ENCODE peak calls at places on chromosomes 1 and 21, in nine cellular contexts. G, U, D, N, R, F, P, Y and Z are unnamed samples.

GRCh38 chr1:170200665-170201397 is 55.1 kb downstream of the NTMT2 start:
- DNase-seq in G (no peak), U (no peak), D (no peak), N (no peak), R (no peak), F (no peak), P (no peak), Y (no peak), Z (no peak)

GRCh38 chr1:30525980-30526651 is 197.3 kb downstream of the MATN1 start:
- DNase-seq in G (peak), U (peak), D (no peak), N (peak), R (peak), F (no peak), P (peak), Y (no peak), Z (no peak)

GRCh38 chr1:29033829-29034466 is 89.8 kb downstream of the TMEM200B start:
- DNase-seq in G (no peak), U (peak), D (peak), N (no peak), R (peak), F (peak), P (no peak), Y (peak), Z (peak)

GRCh38 chr1:235304549-235305451 is 23.2 kb downstream of the ARID4B start:
- DNase-seq in G (no peak), U (peak), D (no peak), N (no peak), R (peak), F (no peak), P (no peak), Y (peak), Z (peak)

GRCh38 chr1:96837817-96838216 is 116.2 kb downstream of the PTBP2 start:
- DNase-seq in G (no peak), U (no peak), D (no peak), N (no peak), R (peak), F (no peak), P (no peak), Y (no peak), Z (no peak)

GRCh38 chr1:39378377-39378776 is 113.1 kb upstream of the BMP8A start:
- DNase-seq in G (no peak), U (no peak), D (no peak), N (no peak), R (peak), F (no peak), P (no peak), Y (no peak), Z (peak)

GRCh38 chr1:199029855-199030254 is 391.0 kb downstream of the PTPRC start:
- DNase-seq in G (no peak), U (peak), D (no peak), N (no peak), R (no peak), F (no peak), P (no peak), Y (peak), Z (no peak)

GRCh38 chr1:70333245-70333644 is 21.3 kb downstream of the ANKRD13C start:
- DNase-seq in G (no peak), U (no peak), D (no peak), N (no peak), R (peak), F (no peak), P (no peak), Y (no peak), Z (no peak)

GRCh38 chr1:38151399-38151798 is 104.8 kb upstream of the POU3F1 start:
- DNase-seq in G (no peak), U (no peak), D (no peak), N (no peak), R (no peak), F (peak), P (no peak), Y (no peak), Z (peak)

GRCh38 chr1:236394016-236394481 is at the start of gene EDARADD:
- DNase-seq in G (no peak), U (peak), D (no peak), N (no peak), R (peak), F (no peak), P (peak), Y (no peak), Z (no peak)

GRCh38 chr21:44598031-44598430 is 2.4 kb upstream of the KRTAP10-7 start:
- DNase-seq in G (no peak), U (peak), D (no peak), N (no peak), R (peak), F (no peak), P (no peak), Y (no peak), Z (no peak)

GRCh38 chr1:17802945-17803344 is 47.8 kb downstream of the ACTL8 start:
- DNase-seq in G (no peak), U (no peak), D (no peak), N (no peak), R (no peak), F (no peak), P (no peak), Y (no peak), Z (no peak)

GRCh38 chr1:206503591-206504362 is 3.6 kb upstream of the RASSF5 start:
- DNase-seq in G (peak), U (peak), D (no peak), N (peak), R (no peak), F (no peak), P (no peak), Y (peak), Z (no peak)

GRCh38 chr1:190084552-190084951 is 393.1 kb downstream of the BRINP3 start:
- DNase-seq in G (no peak), U (no peak), D (no peak), N (no peak), R (peak), F (no peak), P (no peak), Y (no peak), Z (no peak)

GRCh38 chr1:2230781-2231666 is 2.9 kb downstream of the SKI start:
- DNase-seq in G (no peak), U (no peak), D (no peak), N (no peak), R (no peak), F (no peak), P (no peak), Y (peak), Z (no peak)

GRCh38 chr21:32653326-32653901 is 41.2 kb upstream of the CFAP298 start:
- DNase-seq in G (no peak), U (no peak), D (peak), N (no peak), R (peak), F (no peak), P (no peak), Y (peak), Z (peak)

GRCh38 chr1:172902861-172903381 is 147.8 kb downstream of the TNFSF18 start:
- DNase-seq in G (no peak), U (peak), D (no peak), N (peak), R (no peak), F (no peak), P (no peak), Y (peak), Z (no peak)

GRCh38 chr1:213135572-213135971 is 84.5 kb downstream of the RPS6KC1 start:
- DNase-seq in G (no peak), U (peak), D (no peak), N (no peak), R (peak), F (no peak), P (no peak), Y (peak), Z (no peak)

GRCh38 chr1:153598309-153599172 is 14.4 kb downstream of the S100A16 start:
- DNase-seq in G (peak), U (peak), D (peak), N (peak), R (peak), F (peak), P (no peak), Y (peak), Z (no peak)

GRCh38 chr1:230757856-230758704 is 10.9 kb downstream of the CAPN9 start:
- DNase-seq in G (no peak), U (no peak), D (no peak), N (no peak), R (no peak), F (no peak), P (no peak), Y (no peak), Z (no peak)

GRCh38 chr1:221606216-221606615 is 135.7 kb downstream of the DUSP10 start:
- DNase-seq in G (no peak), U (no peak), D (no peak), N (peak), R (no peak), F (no peak), P (no peak), Y (no peak), Z (no peak)

GRCh38 chr1:156433602-156434001 is 64.6 kb downstream of the RHBG start:
- DNase-seq in G (no peak), U (no peak), D (peak), N (no peak), R (no peak), F (no peak), P (no peak), Y (no peak), Z (peak)

GRCh38 chr1:200856716-200857352 is 15.9 kb upstream of the GPR25 start:
- DNase-seq in G (peak), U (peak), D (no peak), N (no peak), R (no peak), F (no peak), P (no peak), Y (peak), Z (no peak)

GRCh38 chr1:1955651-1956094 is 36.6 kb upstream of the TMEM52 start:
- DNase-seq in G (no peak), U (no peak), D (no peak), N (no peak), R (peak), F (no peak), P (no peak), Y (no peak), Z (no peak)

GRCh38 chr1:220914283-220915116 is 35.3 kb downstream of the HLX start:
- DNase-seq in G (no peak), U (no peak), D (no peak), N (no peak), R (peak), F (no peak), P (no peak), Y (no peak), Z (no peak)

GRCh38 chr1:83996621-83997020 is 2.3 kb downstream of the TTLL7 start:
- DNase-seq in G (peak), U (peak), D (no peak), N (peak), R (no peak), F (no peak), P (no peak), Y (no peak), Z (no peak)